ENCODE peak calls at places on chromosomes 11 and 22, in seven cellular contexts. One of them, this sample, is unnamed.
A peak's percentile ranks its signal among the peaks of the same experiment; 100 is the strongest.

GRCh38 chr22:46748948-46749681 is 11.1 kb upstream of the CERK start:
- DNase-seq in NCI-H1417: no peak
- DNase-seq in CD8-positive, alpha-beta memory T cell: peak; percentile 59
- DNase-seq in activated T-cell treated with anti-CD3 and anti-CD28 coated beads for 1 hour: peak; percentile 65
- DNase-seq in occipital lobe: no peak
- DNase-seq in MCF 10A: no peak
- DNase-seq in foreskin melanocyte: no peak
- DNase-seq in this sample: peak; percentile 21

GRCh38 chr11:60691636-60692035 is 7.8 kb upstream of the MS4A8 start:
- DNase-seq in NCI-H1417: no peak
- DNase-seq in CD8-positive, alpha-beta memory T cell: no peak
- DNase-seq in activated T-cell treated with anti-CD3 and anti-CD28 coated beads for 1 hour: no peak
- DNase-seq in occipital lobe: no peak
- DNase-seq in MCF 10A: no peak
- DNase-seq in foreskin melanocyte: no peak
- DNase-seq in this sample: no peak

GRCh38 chr22:36455571-36456458 is 25.6 kb downstream of the TXN2 start:
- DNase-seq in NCI-H1417: no peak
- DNase-seq in CD8-positive, alpha-beta memory T cell: no peak
- DNase-seq in activated T-cell treated with anti-CD3 and anti-CD28 coated beads for 1 hour: no peak
- DNase-seq in occipital lobe: no peak
- DNase-seq in MCF 10A: no peak
- DNase-seq in foreskin melanocyte: no peak
- DNase-seq in this sample: no peak

GRCh38 chr11:9594267-9595046 is 21.0 kb downstream of the WEE1 start:
- DNase-seq in NCI-H1417: peak; percentile 8
- DNase-seq in CD8-positive, alpha-beta memory T cell: no peak
- DNase-seq in activated T-cell treated with anti-CD3 and anti-CD28 coated beads for 1 hour: no peak
- DNase-seq in occipital lobe: no peak
- DNase-seq in MCF 10A: no peak
- DNase-seq in foreskin melanocyte: no peak
- DNase-seq in this sample: no peak

GRCh38 chr11:12045914-12046635 is 37.6 kb upstream of the DKK3 start:
- DNase-seq in NCI-H1417: no peak
- DNase-seq in CD8-positive, alpha-beta memory T cell: no peak
- DNase-seq in activated T-cell treated with anti-CD3 and anti-CD28 coated beads for 1 hour: no peak
- DNase-seq in occipital lobe: no peak
- DNase-seq in MCF 10A: no peak
- DNase-seq in foreskin melanocyte: no peak
- DNase-seq in this sample: peak; percentile 28

GRCh38 chr22:23836281-23836680 is 2.5 kb downstream of the DERL3 start:
- DNase-seq in NCI-H1417: no peak
- DNase-seq in CD8-positive, alpha-beta memory T cell: no peak
- DNase-seq in activated T-cell treated with anti-CD3 and anti-CD28 coated beads for 1 hour: no peak
- DNase-seq in occipital lobe: no peak
- DNase-seq in MCF 10A: no peak
- DNase-seq in foreskin melanocyte: no peak
- DNase-seq in this sample: no peak

GRCh38 chr11:121452609-121453150 is at the start of gene SORL1-AS1:
- DNase-seq in NCI-H1417: peak; percentile 88
- DNase-seq in CD8-positive, alpha-beta memory T cell: peak; percentile 35
- DNase-seq in activated T-cell treated with anti-CD3 and anti-CD28 coated beads for 1 hour: no peak
- DNase-seq in occipital lobe: no peak
- DNase-seq in MCF 10A: no peak
- DNase-seq in foreskin melanocyte: no peak
- DNase-seq in this sample: peak; percentile 41

GRCh38 chr22:42074153-42074750 is at the start of gene PHETA2:
- DNase-seq in NCI-H1417: no peak
- DNase-seq in CD8-positive, alpha-beta memory T cell: peak; percentile 41
- DNase-seq in activated T-cell treated with anti-CD3 and anti-CD28 coated beads for 1 hour: peak; percentile 47
- DNase-seq in occipital lobe: no peak
- DNase-seq in MCF 10A: no peak
- DNase-seq in foreskin melanocyte: no peak
- DNase-seq in this sample: no peak

GRCh38 chr11:32137263-32137662 is 46.4 kb downstream of the RCN1 start:
- DNase-seq in NCI-H1417: no peak
- DNase-seq in CD8-positive, alpha-beta memory T cell: no peak
- DNase-seq in activated T-cell treated with anti-CD3 and anti-CD28 coated beads for 1 hour: no peak
- DNase-seq in occipital lobe: no peak
- DNase-seq in MCF 10A: peak; percentile 80
- DNase-seq in foreskin melanocyte: peak; percentile 22
- DNase-seq in this sample: peak; percentile 99

GRCh38 chr11:70201876-70202861 is 927 bp upstream of the FADD start:
- DNase-seq in NCI-H1417: no peak
- DNase-seq in CD8-positive, alpha-beta memory T cell: no peak
- DNase-seq in activated T-cell treated with anti-CD3 and anti-CD28 coated beads for 1 hour: no peak
- DNase-seq in occipital lobe: no peak
- DNase-seq in MCF 10A: peak; percentile 35
- DNase-seq in foreskin melanocyte: no peak
- DNase-seq in this sample: no peak

This sample was measured in bronchial epithelial cell.